ENCODE peak calls at places on chromosomes 11 and 22, in seven cellular contexts. One of them, this sample, is unnamed. For H3K4me1, the result is how much of the 10 kb centered on the place peaks cover.

GRCh38 chr22:34072585-34072984 is 152.3 kb upstream of the LARGE1 start:
- DNase-seq in hepatocyte: no peak
- DNase-seq in adrenal gland: no peak
- DNase-seq in CD8-positive, alpha-beta memory T cell: no peak
- DNase-seq in body of pancreas: no peak
- DNase-seq in thoracic aorta: no peak
- DNase-seq in PC-3: no peak
- DNase-seq in this sample: no peak

GRCh38 chr11:28834877-28835276 is 726.7 kb downstream of the METTL15 start:
- DNase-seq in hepatocyte: no peak
- DNase-seq in adrenal gland: no peak
- DNase-seq in CD8-positive, alpha-beta memory T cell: no peak
- DNase-seq in body of pancreas: no peak
- DNase-seq in thoracic aorta: no peak
- DNase-seq in PC-3: peak
- DNase-seq in this sample: no peak

GRCh38 chr22:47328550-47329243 is 566.2 kb downstream of the TBC1D22A start:
- DNase-seq in hepatocyte: no peak
- DNase-seq in adrenal gland: peak
- DNase-seq in CD8-positive, alpha-beta memory T cell: no peak
- DNase-seq in body of pancreas: no peak
- DNase-seq in thoracic aorta: no peak
- DNase-seq in PC-3: peak
- DNase-seq in this sample: peak

GRCh38 chr11:70483077-70483861 is 84.9 kb downstream of the CTTN start:
- DNase-seq in hepatocyte: peak
- DNase-seq in adrenal gland: peak
- DNase-seq in CD8-positive, alpha-beta memory T cell: no peak
- DNase-seq in body of pancreas: no peak
- DNase-seq in thoracic aorta: no peak
- DNase-seq in PC-3: peak
- DNase-seq in this sample: no peak

GRCh38 chr22:42321908-42322561 is 51.6 kb upstream of the TCF20 start:
- DNase-seq in hepatocyte: peak
- DNase-seq in adrenal gland: no peak
- DNase-seq in CD8-positive, alpha-beta memory T cell: no peak
- DNase-seq in body of pancreas: no peak
- DNase-seq in thoracic aorta: no peak
- DNase-seq in PC-3: no peak
- DNase-seq in this sample: no peak

GRCh38 chr11:29075726-29076125 is 941.1 kb downstream of the KCNA4 start:
- DNase-seq in hepatocyte: no peak
- DNase-seq in adrenal gland: no peak
- DNase-seq in CD8-positive, alpha-beta memory T cell: no peak
- DNase-seq in body of pancreas: no peak
- DNase-seq in thoracic aorta: no peak
- DNase-seq in PC-3: no peak
- DNase-seq in this sample: no peak

GRCh38 chr11:20056109-20057054 is 103.9 kb downstream of the DBX1 start:
- DNase-seq in hepatocyte: no peak
- DNase-seq in adrenal gland: no peak
- DNase-seq in CD8-positive, alpha-beta memory T cell: no peak
- DNase-seq in body of pancreas: peak
- DNase-seq in thoracic aorta: peak
- DNase-seq in PC-3: no peak
- DNase-seq in this sample: no peak

GRCh38 chr11:86162257-86162656 is 82.3 kb upstream of the EED start:
- DNase-seq in hepatocyte: peak
- DNase-seq in adrenal gland: peak
- DNase-seq in CD8-positive, alpha-beta memory T cell: no peak
- DNase-seq in body of pancreas: peak
- DNase-seq in thoracic aorta: no peak
- DNase-seq in PC-3: peak
- DNase-seq in this sample: no peak

GRCh38 chr11:62752994-62753735 is 795 bp downstream of the ZBTB3 start:
- DNase-seq in hepatocyte: no peak
- DNase-seq in adrenal gland: no peak
- DNase-seq in CD8-positive, alpha-beta memory T cell: no peak
- DNase-seq in body of pancreas: peak
- DNase-seq in thoracic aorta: no peak
- DNase-seq in PC-3: no peak
- DNase-seq in this sample: no peak

GRCh38 chr11:108854366-108854765 is 189.5 kb downstream of the DDX10 start:
- DNase-seq in hepatocyte: no peak
- DNase-seq in adrenal gland: no peak
- DNase-seq in CD8-positive, alpha-beta memory T cell: no peak
- DNase-seq in body of pancreas: no peak
- DNase-seq in thoracic aorta: no peak
- DNase-seq in PC-3: no peak
- DNase-seq in this sample: no peak

DNA sequence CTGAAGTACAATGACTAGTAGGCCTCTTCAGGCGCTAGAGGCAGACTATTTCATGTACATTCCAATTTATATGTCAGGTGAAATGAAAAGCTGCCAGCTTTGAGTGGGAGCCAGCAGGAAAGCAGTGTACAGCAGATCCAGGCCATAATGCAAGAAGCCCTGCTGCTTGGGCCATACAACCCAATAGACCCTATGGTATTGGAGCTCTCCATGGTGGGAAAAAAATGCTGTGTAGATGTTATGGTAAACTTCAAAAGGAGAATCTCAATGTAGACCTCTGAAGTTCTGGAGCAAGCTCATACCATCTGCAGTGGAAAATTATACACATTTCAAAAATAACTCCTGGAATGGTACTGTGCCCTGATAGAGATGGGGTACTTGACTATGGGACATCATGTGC is 71.5 kb upstream of the CD82 start:
- DNase-seq in hepatocyte: no peak
- DNase-seq in adrenal gland: no peak
- DNase-seq in CD8-positive, alpha-beta memory T cell: no peak
- DNase-seq in body of pancreas: no peak
- DNase-seq in thoracic aorta: no peak
- DNase-seq in PC-3: no peak
- DNase-seq in this sample: no peak
- H3K4me1 ChIP-seq in hepatocyte: under half
- H3K4me1 ChIP-seq in adrenal gland: under half
- H3K4me1 ChIP-seq in CD8-positive, alpha-beta memory T cell: under half
- H3K4me1 ChIP-seq in body of pancreas: under half
- H3K4me1 ChIP-seq in thoracic aorta: under half
- H3K4me1 ChIP-seq in PC-3: under half
- H3K4me1 ChIP-seq in this sample: under half

DNA sequence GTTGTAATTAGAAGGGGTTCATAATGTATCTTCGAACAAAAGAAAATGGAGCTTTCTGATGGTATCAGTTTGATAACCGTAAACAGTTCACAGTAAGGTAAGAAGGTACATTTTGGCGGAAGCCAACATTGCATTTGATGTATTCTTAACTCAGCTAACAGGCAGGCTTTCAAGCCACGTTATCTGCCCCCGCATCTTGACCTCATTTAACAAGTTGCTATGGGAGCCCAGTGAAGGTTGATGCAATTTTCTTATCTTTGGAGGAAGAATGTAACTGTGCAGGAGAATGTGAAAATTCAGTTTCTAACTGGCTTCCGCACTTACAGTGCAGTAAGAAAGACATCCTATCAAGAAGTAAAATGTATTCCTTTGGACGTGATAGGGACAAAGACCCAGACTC is 110.6 kb downstream of the ETS1 start:
- DNase-seq in hepatocyte: peak
- DNase-seq in adrenal gland: no peak
- DNase-seq in CD8-positive, alpha-beta memory T cell: peak
- DNase-seq in body of pancreas: no peak
- DNase-seq in thoracic aorta: no peak
- DNase-seq in PC-3: no peak
- DNase-seq in this sample: no peak
- H3K4me1 ChIP-seq in hepatocyte: under half
- H3K4me1 ChIP-seq in adrenal gland: half or more
- H3K4me1 ChIP-seq in CD8-positive, alpha-beta memory T cell: half or more
- H3K4me1 ChIP-seq in body of pancreas: under half
- H3K4me1 ChIP-seq in thoracic aorta: half or more
- H3K4me1 ChIP-seq in PC-3: under half
- H3K4me1 ChIP-seq in this sample: under half

GRCh38 chr11:117073539-117073938 is 24.7 kb downstream of the SIK3 start:
- DNase-seq in hepatocyte: no peak
- DNase-seq in adrenal gland: no peak
- DNase-seq in CD8-positive, alpha-beta memory T cell: no peak
- DNase-seq in body of pancreas: no peak
- DNase-seq in thoracic aorta: no peak
- DNase-seq in PC-3: no peak
- DNase-seq in this sample: no peak
- H3K4me1 ChIP-seq in hepatocyte: under half
- H3K4me1 ChIP-seq in adrenal gland: under half
- H3K4me1 ChIP-seq in CD8-positive, alpha-beta memory T cell: under half
- H3K4me1 ChIP-seq in body of pancreas: half or more
- H3K4me1 ChIP-seq in thoracic aorta: under half
- H3K4me1 ChIP-seq in PC-3: under half
- H3K4me1 ChIP-seq in this sample: under half

GRCh38 chr22:20425821-20426615 is 11.6 kb downstream of the SCARF2 start:
- DNase-seq in hepatocyte: no peak
- DNase-seq in adrenal gland: no peak
- DNase-seq in CD8-positive, alpha-beta memory T cell: no peak
- DNase-seq in body of pancreas: no peak
- DNase-seq in thoracic aorta: no peak
- DNase-seq in PC-3: no peak
- DNase-seq in this sample: no peak
- H3K4me1 ChIP-seq in hepatocyte: under half
- H3K4me1 ChIP-seq in adrenal gland: under half
- H3K4me1 ChIP-seq in CD8-positive, alpha-beta memory T cell: under half
- H3K4me1 ChIP-seq in body of pancreas: under half
- H3K4me1 ChIP-seq in thoracic aorta: under half
- H3K4me1 ChIP-seq in PC-3: under half
- H3K4me1 ChIP-seq in this sample: under half

This sample was measured in SK-N-SH.